ENCODE peak calls at places on chromosomes 4 and X, in seven cellular contexts. One of them, this sample, is unnamed.

GRCh38 chrX:120021927-120022326 is 55.6 kb downstream of the RHOXF2B start:
- DNase-seq in EL: no peak
- DNase-seq in stimulated activated effector memory CD8-positive, alpha-beta T cell treated with anti-CD3 and anti-CD28 coated beads, Interleukin-12 subunit alpha, Interleukin-12 subunit beta, amount 100 ng/mL, for 72 hours: no peak
- DNase-seq in central memory CD8-positive, alpha-beta T cell: no peak
- DNase-seq in AG20443: no peak
- DNase-seq in AG08396: no peak
- DNase-seq in stimulated activated CD4-positive, alpha-beta T cell treated with anti-CD3 and anti-CD28 coated beads, Interleukin-1b, Interleukin-23, amount 100 ng/mL, for 48 hours: no peak
- DNase-seq in this sample: no peak

GRCh38 chr4:20376070-20376469 is 124.4 kb downstream of the SLIT2 start:
- DNase-seq in stimulated activated CD4-positive, alpha-beta T cell treated with anti-CD3 and anti-CD28 coated beads, Interleukin-1b, Interleukin-23, amount 100 ng/mL, for 48 hours: no peak
- DNase-seq in central memory CD8-positive, alpha-beta T cell: no peak
- DNase-seq in stimulated activated effector memory CD8-positive, alpha-beta T cell treated with anti-CD3 and anti-CD28 coated beads, Interleukin-12 subunit alpha, Interleukin-12 subunit beta, amount 100 ng/mL, for 72 hours: no peak
- DNase-seq in AG08396: no peak
- DNase-seq in EL: no peak
- DNase-seq in AG20443: no peak
- DNase-seq in this sample: no peak

GRCh38 chr4:1055721-1056590 is 44.5 kb downstream of the FGFRL1 start:
- DNase-seq in central memory CD8-positive, alpha-beta T cell: peak
- DNase-seq in AG20443: peak
- DNase-seq in EL: no peak
- DNase-seq in AG08396: no peak
- DNase-seq in stimulated activated effector memory CD8-positive, alpha-beta T cell treated with anti-CD3 and anti-CD28 coated beads, Interleukin-12 subunit alpha, Interleukin-12 subunit beta, amount 100 ng/mL, for 72 hours: peak
- DNase-seq in stimulated activated CD4-positive, alpha-beta T cell treated with anti-CD3 and anti-CD28 coated beads, Interleukin-1b, Interleukin-23, amount 100 ng/mL, for 48 hours: peak
- DNase-seq in this sample: peak

GRCh38 chrX:102712216-102712966 is at the start of gene GPRASP2:
- DNase-seq in AG08396: peak
- DNase-seq in EL: peak
- DNase-seq in AG20443: peak
- DNase-seq in central memory CD8-positive, alpha-beta T cell: no peak
- DNase-seq in stimulated activated effector memory CD8-positive, alpha-beta T cell treated with anti-CD3 and anti-CD28 coated beads, Interleukin-12 subunit alpha, Interleukin-12 subunit beta, amount 100 ng/mL, for 72 hours: no peak
- DNase-seq in stimulated activated CD4-positive, alpha-beta T cell treated with anti-CD3 and anti-CD28 coated beads, Interleukin-1b, Interleukin-23, amount 100 ng/mL, for 48 hours: no peak
- DNase-seq in this sample: peak

GRCh38 chrX:117483950-117484349 is 632.7 kb downstream of the KLHL13 start:
- DNase-seq in EL: no peak
- DNase-seq in AG20443: no peak
- DNase-seq in stimulated activated CD4-positive, alpha-beta T cell treated with anti-CD3 and anti-CD28 coated beads, Interleukin-1b, Interleukin-23, amount 100 ng/mL, for 48 hours: no peak
- DNase-seq in central memory CD8-positive, alpha-beta T cell: no peak
- DNase-seq in stimulated activated effector memory CD8-positive, alpha-beta T cell treated with anti-CD3 and anti-CD28 coated beads, Interleukin-12 subunit alpha, Interleukin-12 subunit beta, amount 100 ng/mL, for 72 hours: no peak
- DNase-seq in AG08396: no peak
- DNase-seq in this sample: no peak

GRCh38 chrX:129600981-129601424 is 53.8 kb downstream of the APLN start:
- DNase-seq in EL: peak
- DNase-seq in AG20443: peak
- DNase-seq in central memory CD8-positive, alpha-beta T cell: no peak
- DNase-seq in stimulated activated CD4-positive, alpha-beta T cell treated with anti-CD3 and anti-CD28 coated beads, Interleukin-1b, Interleukin-23, amount 100 ng/mL, for 48 hours: no peak
- DNase-seq in stimulated activated effector memory CD8-positive, alpha-beta T cell treated with anti-CD3 and anti-CD28 coated beads, Interleukin-12 subunit alpha, Interleukin-12 subunit beta, amount 100 ng/mL, for 72 hours: no peak
- DNase-seq in AG08396: peak
- DNase-seq in this sample: peak

GRCh38 chrX:148930330-148930729 is 429.9 kb downstream of the AFF2 start:
- DNase-seq in stimulated activated CD4-positive, alpha-beta T cell treated with anti-CD3 and anti-CD28 coated beads, Interleukin-1b, Interleukin-23, amount 100 ng/mL, for 48 hours: no peak
- DNase-seq in EL: no peak
- DNase-seq in stimulated activated effector memory CD8-positive, alpha-beta T cell treated with anti-CD3 and anti-CD28 coated beads, Interleukin-12 subunit alpha, Interleukin-12 subunit beta, amount 100 ng/mL, for 72 hours: no peak
- DNase-seq in AG08396: no peak
- DNase-seq in central memory CD8-positive, alpha-beta T cell: no peak
- DNase-seq in AG20443: no peak
- DNase-seq in this sample: no peak

GRCh38 chr4:13989496-13989895 is 362.0 kb upstream of the BOD1L1 start:
- DNase-seq in AG20443: peak
- DNase-seq in EL: peak
- DNase-seq in stimulated activated effector memory CD8-positive, alpha-beta T cell treated with anti-CD3 and anti-CD28 coated beads, Interleukin-12 subunit alpha, Interleukin-12 subunit beta, amount 100 ng/mL, for 72 hours: no peak
- DNase-seq in stimulated activated CD4-positive, alpha-beta T cell treated with anti-CD3 and anti-CD28 coated beads, Interleukin-1b, Interleukin-23, amount 100 ng/mL, for 48 hours: no peak
- DNase-seq in central memory CD8-positive, alpha-beta T cell: no peak
- DNase-seq in AG08396: no peak
- DNase-seq in this sample: no peak

GRCh38 chr4:32148120-32148666 is 1428.0 kb downstream of the PCDH7 start:
- DNase-seq in stimulated activated CD4-positive, alpha-beta T cell treated with anti-CD3 and anti-CD28 coated beads, Interleukin-1b, Interleukin-23, amount 100 ng/mL, for 48 hours: no peak
- DNase-seq in central memory CD8-positive, alpha-beta T cell: no peak
- DNase-seq in EL: no peak
- DNase-seq in stimulated activated effector memory CD8-positive, alpha-beta T cell treated with anti-CD3 and anti-CD28 coated beads, Interleukin-12 subunit alpha, Interleukin-12 subunit beta, amount 100 ng/mL, for 72 hours: no peak
- DNase-seq in AG08396: no peak
- DNase-seq in AG20443: no peak
- DNase-seq in this sample: no peak

GRCh38 chr4:8459867-8460453 is 19.4 kb downstream of the TRMT44 start:
- DNase-seq in central memory CD8-positive, alpha-beta T cell: no peak
- DNase-seq in AG20443: no peak
- DNase-seq in EL: peak
- DNase-seq in stimulated activated effector memory CD8-positive, alpha-beta T cell treated with anti-CD3 and anti-CD28 coated beads, Interleukin-12 subunit alpha, Interleukin-12 subunit beta, amount 100 ng/mL, for 72 hours: no peak
- DNase-seq in AG08396: no peak
- DNase-seq in stimulated activated CD4-positive, alpha-beta T cell treated with anti-CD3 and anti-CD28 coated beads, Interleukin-1b, Interleukin-23, amount 100 ng/mL, for 48 hours: no peak
- DNase-seq in this sample: no peak

GRCh38 chrX:96820935-96821334 is 62.8 kb upstream of the RPA4 start:
- DNase-seq in stimulated activated CD4-positive, alpha-beta T cell treated with anti-CD3 and anti-CD28 coated beads, Interleukin-1b, Interleukin-23, amount 100 ng/mL, for 48 hours: no peak
- DNase-seq in central memory CD8-positive, alpha-beta T cell: no peak
- DNase-seq in AG20443: no peak
- DNase-seq in stimulated activated effector memory CD8-positive, alpha-beta T cell treated with anti-CD3 and anti-CD28 coated beads, Interleukin-12 subunit alpha, Interleukin-12 subunit beta, amount 100 ng/mL, for 72 hours: no peak
- DNase-seq in AG08396: no peak
- DNase-seq in EL: no peak
- DNase-seq in this sample: no peak

GRCh38 chr4:101393256-101393655 is 45.9 kb upstream of the PPP3CA start:
- DNase-seq in AG20443: peak
- DNase-seq in central memory CD8-positive, alpha-beta T cell: no peak
- DNase-seq in stimulated activated CD4-positive, alpha-beta T cell treated with anti-CD3 and anti-CD28 coated beads, Interleukin-1b, Interleukin-23, amount 100 ng/mL, for 48 hours: no peak
- DNase-seq in stimulated activated effector memory CD8-positive, alpha-beta T cell treated with anti-CD3 and anti-CD28 coated beads, Interleukin-12 subunit alpha, Interleukin-12 subunit beta, amount 100 ng/mL, for 72 hours: no peak
- DNase-seq in EL: peak
- DNase-seq in AG08396: peak
- DNase-seq in this sample: no peak

GRCh38 chr4:1608196-1608820 is 75.8 kb downstream of the FAM53A start:
- DNase-seq in AG20443: no peak
- DNase-seq in stimulated activated effector memory CD8-positive, alpha-beta T cell treated with anti-CD3 and anti-CD28 coated beads, Interleukin-12 subunit alpha, Interleukin-12 subunit beta, amount 100 ng/mL, for 72 hours: no peak
- DNase-seq in AG08396: no peak
- DNase-seq in EL: no peak
- DNase-seq in stimulated activated CD4-positive, alpha-beta T cell treated with anti-CD3 and anti-CD28 coated beads, Interleukin-1b, Interleukin-23, amount 100 ng/mL, for 48 hours: no peak
- DNase-seq in central memory CD8-positive, alpha-beta T cell: no peak
- DNase-seq in this sample: no peak

GRCh38 chr4:4782969-4783368 is 76.5 kb upstream of the MSX1 start:
- DNase-seq in stimulated activated CD4-positive, alpha-beta T cell treated with anti-CD3 and anti-CD28 coated beads, Interleukin-1b, Interleukin-23, amount 100 ng/mL, for 48 hours: no peak
- DNase-seq in AG08396: no peak
- DNase-seq in stimulated activated effector memory CD8-positive, alpha-beta T cell treated with anti-CD3 and anti-CD28 coated beads, Interleukin-12 subunit alpha, Interleukin-12 subunit beta, amount 100 ng/mL, for 72 hours: no peak
- DNase-seq in AG20443: peak
- DNase-seq in EL: peak
- DNase-seq in central memory CD8-positive, alpha-beta T cell: no peak
- DNase-seq in this sample: no peak

GRCh38 chrX:50812995-50813842 is 775 bp downstream of the SHROOM4 start:
- DNase-seq in stimulated activated CD4-positive, alpha-beta T cell treated with anti-CD3 and anti-CD28 coated beads, Interleukin-1b, Interleukin-23, amount 100 ng/mL, for 48 hours: no peak
- DNase-seq in EL: peak
- DNase-seq in stimulated activated effector memory CD8-positive, alpha-beta T cell treated with anti-CD3 and anti-CD28 coated beads, Interleukin-12 subunit alpha, Interleukin-12 subunit beta, amount 100 ng/mL, for 72 hours: no peak
- DNase-seq in central memory CD8-positive, alpha-beta T cell: no peak
- DNase-seq in AG20443: peak
- DNase-seq in AG08396: peak
- DNase-seq in this sample: no peak

GRCh38 chr4:67452100-67452887 is 93.0 kb downstream of the CENPC start:
- DNase-seq in stimulated activated CD4-positive, alpha-beta T cell treated with anti-CD3 and anti-CD28 coated beads, Interleukin-1b, Interleukin-23, amount 100 ng/mL, for 48 hours: no peak
- DNase-seq in central memory CD8-positive, alpha-beta T cell: no peak
- DNase-seq in stimulated activated effector memory CD8-positive, alpha-beta T cell treated with anti-CD3 and anti-CD28 coated beads, Interleukin-12 subunit alpha, Interleukin-12 subunit beta, amount 100 ng/mL, for 72 hours: no peak
- DNase-seq in EL: peak
- DNase-seq in AG20443: no peak
- DNase-seq in AG08396: no peak
- DNase-seq in this sample: no peak

GRCh38 chr4:80069837-80070788 is 2.9 kb downstream of the ANTXR2 start:
- DNase-seq in central memory CD8-positive, alpha-beta T cell: no peak
- DNase-seq in stimulated activated effector memory CD8-positive, alpha-beta T cell treated with anti-CD3 and anti-CD28 coated beads, Interleukin-12 subunit alpha, Interleukin-12 subunit beta, amount 100 ng/mL, for 72 hours: no peak
- DNase-seq in AG20443: no peak
- DNase-seq in AG08396: no peak
- DNase-seq in EL: peak
- DNase-seq in stimulated activated CD4-positive, alpha-beta T cell treated with anti-CD3 and anti-CD28 coated beads, Interleukin-1b, Interleukin-23, amount 100 ng/mL, for 48 hours: no peak
- DNase-seq in this sample: no peak

GRCh38 chr4:136121431-136121830 is 1410.9 kb downstream of the PCDH18 start:
- DNase-seq in AG08396: no peak
- DNase-seq in stimulated activated CD4-positive, alpha-beta T cell treated with anti-CD3 and anti-CD28 coated beads, Interleukin-1b, Interleukin-23, amount 100 ng/mL, for 48 hours: no peak
- DNase-seq in central memory CD8-positive, alpha-beta T cell: no peak
- DNase-seq in EL: no peak
- DNase-seq in AG20443: no peak
- DNase-seq in stimulated activated effector memory CD8-positive, alpha-beta T cell treated with anti-CD3 and anti-CD28 coated beads, Interleukin-12 subunit alpha, Interleukin-12 subunit beta, amount 100 ng/mL, for 72 hours: no peak
- DNase-seq in this sample: no peak

GRCh38 chr4:82704156-82704555 is 94.4 kb downstream of the SCD5 start:
- DNase-seq in AG20443: peak
- DNase-seq in stimulated activated effector memory CD8-positive, alpha-beta T cell treated with anti-CD3 and anti-CD28 coated beads, Interleukin-12 subunit alpha, Interleukin-12 subunit beta, amount 100 ng/mL, for 72 hours: no peak
- DNase-seq in central memory CD8-positive, alpha-beta T cell: no peak
- DNase-seq in stimulated activated CD4-positive, alpha-beta T cell treated with anti-CD3 and anti-CD28 coated beads, Interleukin-1b, Interleukin-23, amount 100 ng/mL, for 48 hours: no peak
- DNase-seq in EL: peak
- DNase-seq in AG08396: no peak
- DNase-seq in this sample: no peak

GRCh38 chrX:31223817-31224216 is 152.0 kb upstream of the FTHL17 start:
- DNase-seq in stimulated activated effector memory CD8-positive, alpha-beta T cell treated with anti-CD3 and anti-CD28 coated beads, Interleukin-12 subunit alpha, Interleukin-12 subunit beta, amount 100 ng/mL, for 72 hours: no peak
- DNase-seq in EL: peak
- DNase-seq in stimulated activated CD4-positive, alpha-beta T cell treated with anti-CD3 and anti-CD28 coated beads, Interleukin-1b, Interleukin-23, amount 100 ng/mL, for 48 hours: no peak
- DNase-seq in AG20443: no peak
- DNase-seq in AG08396: peak
- DNase-seq in central memory CD8-positive, alpha-beta T cell: no peak
- DNase-seq in this sample: no peak

GRCh38 chr4:89836897-89837384 is at the start of gene SNCA:
- DNase-seq in AG08396: peak
- DNase-seq in stimulated activated CD4-positive, alpha-beta T cell treated with anti-CD3 and anti-CD28 coated beads, Interleukin-1b, Interleukin-23, amount 100 ng/mL, for 48 hours: peak
- DNase-seq in AG20443: peak
- DNase-seq in EL: peak
- DNase-seq in central memory CD8-positive, alpha-beta T cell: no peak
- DNase-seq in stimulated activated effector memory CD8-positive, alpha-beta T cell treated with anti-CD3 and anti-CD28 coated beads, Interleukin-12 subunit alpha, Interleukin-12 subunit beta, amount 100 ng/mL, for 72 hours: no peak
- DNase-seq in this sample: peak

GRCh38 chr4:3675251-3676115 is 90.7 kb upstream of the ADRA2C start:
- DNase-seq in stimulated activated CD4-positive, alpha-beta T cell treated with anti-CD3 and anti-CD28 coated beads, Interleukin-1b, Interleukin-23, amount 100 ng/mL, for 48 hours: no peak
- DNase-seq in central memory CD8-positive, alpha-beta T cell: no peak
- DNase-seq in AG20443: no peak
- DNase-seq in stimulated activated effector memory CD8-positive, alpha-beta T cell treated with anti-CD3 and anti-CD28 coated beads, Interleukin-12 subunit alpha, Interleukin-12 subunit beta, amount 100 ng/mL, for 72 hours: no peak
- DNase-seq in AG08396: no peak
- DNase-seq in EL: no peak
- DNase-seq in this sample: no peak

GRCh38 chrX:24395775-24396174 is 35.3 kb downstream of the SUPT20HL1 start:
- DNase-seq in EL: peak
- DNase-seq in stimulated activated effector memory CD8-positive, alpha-beta T cell treated with anti-CD3 and anti-CD28 coated beads, Interleukin-12 subunit alpha, Interleukin-12 subunit beta, amount 100 ng/mL, for 72 hours: peak
- DNase-seq in central memory CD8-positive, alpha-beta T cell: peak
- DNase-seq in AG20443: peak
- DNase-seq in AG08396: peak
- DNase-seq in stimulated activated CD4-positive, alpha-beta T cell treated with anti-CD3 and anti-CD28 coated beads, Interleukin-1b, Interleukin-23, amount 100 ng/mL, for 48 hours: peak
- DNase-seq in this sample: peak

GRCh38 chr4:88106205-88106604 is 52.2 kb downstream of the ABCG2 start:
- DNase-seq in stimulated activated CD4-positive, alpha-beta T cell treated with anti-CD3 and anti-CD28 coated beads, Interleukin-1b, Interleukin-23, amount 100 ng/mL, for 48 hours: no peak
- DNase-seq in central memory CD8-positive, alpha-beta T cell: no peak
- DNase-seq in AG20443: no peak
- DNase-seq in stimulated activated effector memory CD8-positive, alpha-beta T cell treated with anti-CD3 and anti-CD28 coated beads, Interleukin-12 subunit alpha, Interleukin-12 subunit beta, amount 100 ng/mL, for 72 hours: no peak
- DNase-seq in EL: peak
- DNase-seq in AG08396: no peak
- DNase-seq in this sample: no peak

GRCh38 chr4:182478475-182478874 is 235.3 kb downstream of the TENM3 start:
- DNase-seq in AG08396: peak
- DNase-seq in stimulated activated effector memory CD8-positive, alpha-beta T cell treated with anti-CD3 and anti-CD28 coated beads, Interleukin-12 subunit alpha, Interleukin-12 subunit beta, amount 100 ng/mL, for 72 hours: no peak
- DNase-seq in AG20443: peak
- DNase-seq in EL: peak
- DNase-seq in stimulated activated CD4-positive, alpha-beta T cell treated with anti-CD3 and anti-CD28 coated beads, Interleukin-1b, Interleukin-23, amount 100 ng/mL, for 48 hours: no peak
- DNase-seq in central memory CD8-positive, alpha-beta T cell: no peak
- DNase-seq in this sample: no peak

GRCh38 chrX:150460781-150461180 is 97.7 kb downstream of the MAMLD1 start:
- DNase-seq in stimulated activated CD4-positive, alpha-beta T cell treated with anti-CD3 and anti-CD28 coated beads, Interleukin-1b, Interleukin-23, amount 100 ng/mL, for 48 hours: no peak
- DNase-seq in AG20443: no peak
- DNase-seq in stimulated activated effector memory CD8-positive, alpha-beta T cell treated with anti-CD3 and anti-CD28 coated beads, Interleukin-12 subunit alpha, Interleukin-12 subunit beta, amount 100 ng/mL, for 72 hours: no peak
- DNase-seq in EL: no peak
- DNase-seq in AG08396: no peak
- DNase-seq in central memory CD8-positive, alpha-beta T cell: no peak
- DNase-seq in this sample: no peak

GRCh38 chrX:74520896-74521295 is 93.5 kb downstream of the RLIM start:
- DNase-seq in stimulated activated effector memory CD8-positive, alpha-beta T cell treated with anti-CD3 and anti-CD28 coated beads, Interleukin-12 subunit alpha, Interleukin-12 subunit beta, amount 100 ng/mL, for 72 hours: no peak
- DNase-seq in AG20443: no peak
- DNase-seq in AG08396: no peak
- DNase-seq in EL: no peak
- DNase-seq in central memory CD8-positive, alpha-beta T cell: no peak
- DNase-seq in stimulated activated CD4-positive, alpha-beta T cell treated with anti-CD3 and anti-CD28 coated beads, Interleukin-1b, Interleukin-23, amount 100 ng/mL, for 48 hours: no peak
- DNase-seq in this sample: no peak

This sample was measured in activated naive CD4-positive, alpha-beta T cell treated with Interleukin-2 at 50 U/mL for 16 hours.